ENCODE peak calls at places on chromosome 6, in five cellular contexts. N is stomach, T is fibroblast of lung, I is GM12865, R is AG04450. L is an unnamed sample.
A peak's percentile ranks its signal among the peaks of the same experiment; 100 is the strongest.

GRCh38 chr6:946546-946945 is 253.6 kb upstream of the EXOC2 start:
- DNase-seq in N (no peak), T (peak; percentile 15), I (no peak), R (no peak), L (peak; percentile 48)

GRCh38 chr6:14464049-14464448 is 346.5 kb downstream of the CD83 start:
- DNase-seq in N (no peak), T (peak; percentile 28), I (no peak), R (no peak), L (no peak)

GRCh38 chr6:27761391-27761790 is 150.8 kb downstream of the OR2B2 start:
- DNase-seq in N (no peak), T (peak; percentile 12), I (peak; percentile 47), R (no peak), L (no peak)

GRCh38 chr6:118750143-118750542 is 98.8 kb upstream of the CEP85L start:
- DNase-seq in N (no peak), T (peak; percentile 67), I (peak; percentile 6), R (no peak), L (no peak)

GRCh38 chr6:159790947-159791598 is 806 bp downstream of the MRPL18 start:
- DNase-seq in N (peak; percentile 26), T (no peak), I (peak; percentile 47), R (no peak), L (no peak)

GRCh38 chr6:88922775-88923548 is 40.5 kb downstream of the RNGTT start:
- DNase-seq in N (no peak), T (peak; percentile 28), I (no peak), R (no peak), L (no peak)

GRCh38 chr6:6734463-6735455 is 146.2 kb downstream of the LY86 start:
- DNase-seq in N (no peak), T (peak; percentile 25), I (no peak), R (no peak), L (no peak)

GRCh38 chr6:170049641-170050491 is 241.0 kb downstream of the DLL1 start:
- DNase-seq in N (peak; percentile 62), T (no peak), I (no peak), R (peak; percentile 15), L (no peak)

GRCh38 chr6:25267662-25268061 is 11.5 kb upstream of the CARMIL1 start:
- DNase-seq in N (no peak), T (no peak), I (no peak), R (no peak), L (no peak)

GRCh38 chr6:1716845-1717244 is 107.1 kb downstream of the FOXC1 start:
- DNase-seq in N (no peak), T (peak; percentile 36), I (no peak), R (no peak), L (no peak)

GRCh38 chr6:41939091-41939847 is 2.3 kb downstream of the CCND3 start:
- DNase-seq in N (peak; percentile 30), T (peak; percentile 42), I (no peak), R (no peak), L (no peak)

GRCh38 chr6:169589699-169590257 is 112.1 kb downstream of the WDR27 start:
- DNase-seq in N (no peak), T (peak; percentile 89), I (peak; percentile 41), R (no peak), L (peak; percentile 52)

GRCh38 chr6:27472182-27472616 is 706 bp downstream of the ZNF184 start:
- DNase-seq in N (no peak), T (peak; percentile 86), I (peak; percentile 81), R (peak; percentile 41), L (no peak)

GRCh38 chr6:20327141-20327540 is 74.5 kb upstream of the E2F3 start:
- DNase-seq in N (no peak), T (no peak), I (no peak), R (no peak), L (no peak)

GRCh38 chr6:83226517-83226916 is 33.4 kb downstream of the RWDD2A start:
- DNase-seq in N (no peak), T (peak; percentile 10), I (no peak), R (no peak), L (no peak)

GRCh38 chr6:8082954-8083858 is 19.0 kb upstream of the BLOC1S5 start:
- DNase-seq in N (peak; percentile 70), T (peak; percentile 94), I (no peak), R (peak; percentile 59), L (peak; percentile 79)

GRCh38 chr6:55528624-55529023 is 50.4 kb downstream of the HMGCLL1 start:
- DNase-seq in N (no peak), T (peak; percentile 23), I (peak; percentile 54), R (peak; percentile 3), L (peak; percentile 30)

GRCh38 chr6:55578537-55579363 is at the start of gene HMGCLL1:
- DNase-seq in N (no peak), T (peak; percentile 15), I (no peak), R (no peak), L (no peak)

GRCh38 chr6:5231289-5231688 is 29.5 kb downstream of the LYRM4 start:
- DNase-seq in N (no peak), T (peak; percentile 15), I (no peak), R (no peak), L (no peak)

GRCh38 chr6:90790696-90791095 is 203.8 kb upstream of the MAP3K7 start:
- DNase-seq in N (no peak), T (peak; percentile 45), I (no peak), R (peak; percentile 33), L (no peak)

GRCh38 chr6:130457605-130458004 is 91.8 kb downstream of the TMEM200A start:
- DNase-seq in N (no peak), T (no peak), I (no peak), R (no peak), L (no peak)

GRCh38 chr6:66735106-66735890 is 1028.3 kb upstream of the EYS start:
- DNase-seq in N (no peak), T (peak; percentile 27), I (no peak), R (no peak), L (no peak)

GRCh38 chr6:43990275-43990626 is 137.0 kb downstream of the MRPL14 start:
- DNase-seq in N (no peak), T (peak; percentile 56), I (no peak), R (no peak), L (no peak)

GRCh38 chr6:44188819-44189218 is 27.9 kb upstream of the MYMX start:
- DNase-seq in N (no peak), T (no peak), I (no peak), R (no peak), L (no peak)

GRCh38 chr6:101163611-101164010 is 229.9 kb upstream of the GRIK2 start:
- DNase-seq in N (no peak), T (no peak), I (no peak), R (no peak), L (no peak)

GRCh38 chr6:169723991-169724553 is at the start of gene PHF10:
- DNase-seq in N (peak; percentile 33), T (peak; percentile 19), I (peak; percentile 51), R (no peak), L (no peak)

DNA sequence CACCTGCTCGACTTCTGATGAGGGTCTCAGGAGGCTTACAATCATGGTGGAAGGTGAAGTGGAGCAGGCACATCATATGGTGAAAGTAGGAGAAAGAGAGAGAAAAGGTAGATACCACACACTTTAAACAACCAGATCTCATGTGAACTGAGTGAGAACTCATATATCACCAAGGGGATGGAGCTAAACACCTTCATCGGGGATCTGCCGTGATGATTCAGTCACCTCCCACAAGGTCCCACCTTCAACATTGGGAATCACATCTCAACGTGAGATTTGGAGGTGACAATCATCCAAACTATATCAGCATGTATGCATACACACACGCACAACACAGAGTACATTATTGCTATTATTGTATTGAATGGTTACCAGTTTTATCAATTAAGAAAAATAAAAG is 453.3 kb upstream of the NRSN1 start:
- DNase-seq in N (no peak), T (no peak), I (no peak), R (no peak), L (no peak)
- H3K4me3 ChIP-seq in N (no peak overlapping the region), T (no peak overlapping the region), I (no peak overlapping the region), R (no peak overlapping the region), L (no peak overlapping the region)

GRCh38 chr6:151690303-151690702 is 117.2 kb upstream of the ESR1 start:
- DNase-seq in N (no peak), T (no peak), I (peak; percentile 30), R (no peak), L (no peak)
- TF ChIP-seq CTCF in N (no peak), T (no peak), I (no peak), R (no peak), L (no peak)

DNA sequence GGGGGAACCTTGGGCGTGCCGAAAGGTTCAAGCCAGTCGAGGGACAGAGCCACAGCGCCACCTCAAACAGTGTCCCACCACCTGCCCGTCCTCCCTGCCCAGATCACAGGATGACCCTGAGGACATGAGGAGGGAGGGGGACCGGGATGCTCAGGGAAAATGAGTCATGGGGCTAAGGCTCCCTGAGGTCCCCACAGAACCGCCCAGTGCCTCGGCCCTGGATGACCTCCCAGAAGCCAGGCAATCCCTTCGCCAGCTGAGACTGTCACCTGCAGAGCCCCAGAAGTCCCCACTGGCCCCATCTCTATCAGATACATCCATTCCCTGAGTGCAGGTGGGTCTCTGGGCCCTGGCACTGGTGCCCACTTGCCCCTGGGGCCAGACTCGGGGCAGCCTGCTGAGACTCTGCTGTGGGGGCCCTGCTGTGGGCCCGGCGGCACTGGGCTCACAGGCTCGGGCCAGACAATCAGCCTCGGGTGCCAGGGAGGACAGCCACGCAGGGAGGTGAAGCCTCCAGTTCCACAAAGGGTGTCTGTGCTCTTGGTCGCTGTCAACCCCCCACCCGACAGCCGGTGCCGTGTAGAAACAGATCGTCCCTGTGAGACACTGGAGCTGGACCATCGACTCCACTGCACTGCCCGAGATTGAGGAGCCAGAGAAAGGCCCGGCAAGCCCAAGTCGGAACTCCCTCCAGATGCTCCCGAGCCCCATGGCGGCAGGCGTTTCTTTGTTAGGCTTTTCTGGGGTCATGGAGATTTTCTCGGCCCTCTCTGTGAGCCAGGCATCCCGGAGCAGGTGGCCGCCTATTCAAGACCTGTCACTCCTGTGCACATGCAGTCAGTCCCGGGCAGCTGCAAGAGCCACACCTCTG is 26.1 kb downstream of the PXDC1 start:
- DNase-seq in N (no peak), T (no peak), I (no peak), R (no peak), L (no peak)
- H3K4me3 ChIP-seq in N (no peak overlapping the region), T (no peak overlapping the region), I (no peak overlapping the region), R (no peak overlapping the region), L (no peak overlapping the region)

GRCh38 chr6:13146429-13146828 is 181.9 kb downstream of the TBC1D7 start:
- DNase-seq in N (no peak), T (no peak), I (no peak), R (no peak), L (no peak)

GRCh38 chr6:13152804-13153203 is 175.5 kb downstream of the TBC1D7 start:
- DNase-seq in N (no peak), T (no peak), I (no peak), R (no peak), L (no peak)

GRCh38 chr6:13142611-13143010 is 185.7 kb downstream of the TBC1D7 start:
- DNase-seq in N (no peak), T (no peak), I (no peak), R (no peak), L (no peak)

DNA sequence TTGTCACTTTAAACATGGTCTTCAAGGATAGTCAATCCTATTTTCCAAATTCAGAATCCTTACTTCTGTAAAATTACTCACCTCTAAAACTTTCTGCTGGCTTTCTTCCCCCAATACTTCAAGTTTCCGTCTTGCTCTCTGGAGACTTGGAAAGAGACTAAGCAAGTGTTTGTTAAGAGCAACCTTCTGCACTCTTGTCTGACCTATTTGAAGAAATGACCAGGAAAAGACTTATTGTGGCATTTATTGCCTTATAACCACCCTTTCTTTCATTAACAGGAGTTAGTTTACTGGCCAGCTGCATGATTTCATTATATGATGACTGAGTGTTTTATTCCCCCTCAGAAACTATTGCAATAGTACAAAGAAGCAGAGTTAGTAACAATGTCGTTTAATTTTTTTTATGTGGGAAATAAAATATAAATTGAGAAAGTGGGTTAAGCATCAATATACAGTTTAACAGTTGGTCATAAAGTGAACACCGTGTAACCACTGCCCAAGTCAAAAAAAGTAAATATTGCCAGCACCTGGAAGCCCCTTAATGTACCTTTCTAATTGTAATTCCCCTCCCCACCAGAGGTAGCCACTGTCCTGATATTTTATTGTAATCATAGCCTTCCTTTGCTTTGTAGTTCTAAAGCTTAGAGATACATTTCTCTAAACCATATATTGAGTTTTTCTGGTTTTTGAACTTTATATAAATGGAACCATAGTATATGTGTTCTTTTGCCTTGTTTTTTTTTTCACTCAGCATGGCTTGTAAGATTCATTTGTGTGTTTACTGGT is 180.7 kb downstream of the TBC1D7 start:
- DNase-seq in N (no peak), T (no peak), I (no peak), R (no peak), L (no peak)
- TF ChIP-seq CTCF in N (no peak), T (no peak), I (no peak), R (no peak), L (peak; percentile 7)